ENCODE peak calls at places on chromosomes 3 and 15, in seven cellular contexts. One of them, this sample, is unnamed.

GRCh38 chr15:39133201-39133600 is 447.7 kb upstream of the THBS1 start:
- DNase-seq in AG04449: peak
- DNase-seq in ecto neural progenitor cell: no peak
- DNase-seq in mesendoderm: no peak
- DNase-seq in NCI-H510A treated with DMSO at 0.1 percent for 48 hours: no peak
- DNase-seq in activated naive CD8-positive, alpha-beta T cell treated with anti-CD3 and anti-CD28 coated beads, Interleukin-2, amount 50 U/mL, for 24 hours: no peak
- DNase-seq in HS-5: no peak
- DNase-seq in this sample: no peak

GRCh38 chr3:100665230-100665629 is 44.1 kb upstream of the TFG start:
- DNase-seq in mesendoderm: no peak
- DNase-seq in activated naive CD8-positive, alpha-beta T cell treated with anti-CD3 and anti-CD28 coated beads, Interleukin-2, amount 50 U/mL, for 24 hours: peak
- DNase-seq in ecto neural progenitor cell: no peak
- DNase-seq in HS-5: no peak
- DNase-seq in NCI-H510A treated with DMSO at 0.1 percent for 48 hours: no peak
- DNase-seq in AG04449: no peak
- DNase-seq in this sample: no peak

GRCh38 chr3:192940129-192940528 is 22.5 kb upstream of the MB21D2 start:
- DNase-seq in HS-5: no peak
- DNase-seq in AG04449: no peak
- DNase-seq in activated naive CD8-positive, alpha-beta T cell treated with anti-CD3 and anti-CD28 coated beads, Interleukin-2, amount 50 U/mL, for 24 hours: no peak
- DNase-seq in ecto neural progenitor cell: no peak
- DNase-seq in mesendoderm: no peak
- DNase-seq in NCI-H510A treated with DMSO at 0.1 percent for 48 hours: no peak
- DNase-seq in this sample: no peak

GRCh38 chr15:62301993-62302665 is 137.0 kb upstream of the C2CD4B start:
- DNase-seq in mesendoderm: no peak
- DNase-seq in NCI-H510A treated with DMSO at 0.1 percent for 48 hours: no peak
- DNase-seq in AG04449: peak
- DNase-seq in ecto neural progenitor cell: no peak
- DNase-seq in activated naive CD8-positive, alpha-beta T cell treated with anti-CD3 and anti-CD28 coated beads, Interleukin-2, amount 50 U/mL, for 24 hours: no peak
- DNase-seq in HS-5: no peak
- DNase-seq in this sample: no peak

GRCh38 chr3:82745544-82745943 is 984.1 kb upstream of the GBE1 start:
- DNase-seq in mesendoderm: no peak
- DNase-seq in AG04449: no peak
- DNase-seq in HS-5: no peak
- DNase-seq in ecto neural progenitor cell: no peak
- DNase-seq in activated naive CD8-positive, alpha-beta T cell treated with anti-CD3 and anti-CD28 coated beads, Interleukin-2, amount 50 U/mL, for 24 hours: no peak
- DNase-seq in NCI-H510A treated with DMSO at 0.1 percent for 48 hours: no peak
- DNase-seq in this sample: no peak

GRCh38 chr3:12187448-12188327 is 29.0 kb upstream of the TIMP4 start:
- DNase-seq in ecto neural progenitor cell: no peak
- DNase-seq in activated naive CD8-positive, alpha-beta T cell treated with anti-CD3 and anti-CD28 coated beads, Interleukin-2, amount 50 U/mL, for 24 hours: peak
- DNase-seq in AG04449: no peak
- DNase-seq in HS-5: no peak
- DNase-seq in mesendoderm: no peak
- DNase-seq in NCI-H510A treated with DMSO at 0.1 percent for 48 hours: no peak
- DNase-seq in this sample: no peak

GRCh38 chr15:63583027-63583426 is 14.2 kb upstream of the FBXL22 start:
- DNase-seq in mesendoderm: no peak
- DNase-seq in ecto neural progenitor cell: no peak
- DNase-seq in HS-5: peak
- DNase-seq in activated naive CD8-positive, alpha-beta T cell treated with anti-CD3 and anti-CD28 coated beads, Interleukin-2, amount 50 U/mL, for 24 hours: no peak
- DNase-seq in AG04449: peak
- DNase-seq in NCI-H510A treated with DMSO at 0.1 percent for 48 hours: no peak
- DNase-seq in this sample: no peak

GRCh38 chr3:191220908-191221307 is 21.9 kb downstream of the OSTN start:
- DNase-seq in activated naive CD8-positive, alpha-beta T cell treated with anti-CD3 and anti-CD28 coated beads, Interleukin-2, amount 50 U/mL, for 24 hours: no peak
- DNase-seq in ecto neural progenitor cell: no peak
- DNase-seq in AG04449: no peak
- DNase-seq in mesendoderm: peak
- DNase-seq in NCI-H510A treated with DMSO at 0.1 percent for 48 hours: no peak
- DNase-seq in HS-5: no peak
- DNase-seq in this sample: no peak

GRCh38 chr15:99696096-99696495 is 37.1 kb downstream of the LYSMD4 start:
- DNase-seq in mesendoderm: no peak
- DNase-seq in NCI-H510A treated with DMSO at 0.1 percent for 48 hours: no peak
- DNase-seq in activated naive CD8-positive, alpha-beta T cell treated with anti-CD3 and anti-CD28 coated beads, Interleukin-2, amount 50 U/mL, for 24 hours: no peak
- DNase-seq in HS-5: no peak
- DNase-seq in AG04449: no peak
- DNase-seq in ecto neural progenitor cell: no peak
- DNase-seq in this sample: no peak

GRCh38 chr15:72086010-72086697 is 31.8 kb downstream of the MYO9A start:
- DNase-seq in NCI-H510A treated with DMSO at 0.1 percent for 48 hours: no peak
- DNase-seq in HS-5: no peak
- DNase-seq in AG04449: no peak
- DNase-seq in activated naive CD8-positive, alpha-beta T cell treated with anti-CD3 and anti-CD28 coated beads, Interleukin-2, amount 50 U/mL, for 24 hours: no peak
- DNase-seq in mesendoderm: no peak
- DNase-seq in ecto neural progenitor cell: no peak
- DNase-seq in this sample: no peak

GRCh38 chr3:158447408-158447807 is 123.6 kb upstream of the MLF1 start:
- DNase-seq in AG04449: no peak
- DNase-seq in HS-5: no peak
- DNase-seq in activated naive CD8-positive, alpha-beta T cell treated with anti-CD3 and anti-CD28 coated beads, Interleukin-2, amount 50 U/mL, for 24 hours: no peak
- DNase-seq in NCI-H510A treated with DMSO at 0.1 percent for 48 hours: no peak
- DNase-seq in mesendoderm: no peak
- DNase-seq in ecto neural progenitor cell: no peak
- DNase-seq in this sample: no peak

GRCh38 chr3:123323781-123324180 is 122.0 kb downstream of the SEC22A start:
- DNase-seq in AG04449: no peak
- DNase-seq in ecto neural progenitor cell: no peak
- DNase-seq in activated naive CD8-positive, alpha-beta T cell treated with anti-CD3 and anti-CD28 coated beads, Interleukin-2, amount 50 U/mL, for 24 hours: no peak
- DNase-seq in mesendoderm: no peak
- DNase-seq in NCI-H510A treated with DMSO at 0.1 percent for 48 hours: no peak
- DNase-seq in HS-5: no peak
- DNase-seq in this sample: no peak

GRCh38 chr3:14403636-14404395 is 1.4 kb downstream of the SLC6A6 start:
- DNase-seq in AG04449: no peak
- DNase-seq in ecto neural progenitor cell: no peak
- DNase-seq in NCI-H510A treated with DMSO at 0.1 percent for 48 hours: no peak
- DNase-seq in activated naive CD8-positive, alpha-beta T cell treated with anti-CD3 and anti-CD28 coated beads, Interleukin-2, amount 50 U/mL, for 24 hours: no peak
- DNase-seq in mesendoderm: no peak
- DNase-seq in HS-5: no peak
- DNase-seq in this sample: no peak

GRCh38 chr15:33852094-33852493 is 116.2 kb upstream of the CHRM5 start:
- DNase-seq in AG04449: no peak
- DNase-seq in HS-5: no peak
- DNase-seq in activated naive CD8-positive, alpha-beta T cell treated with anti-CD3 and anti-CD28 coated beads, Interleukin-2, amount 50 U/mL, for 24 hours: no peak
- DNase-seq in NCI-H510A treated with DMSO at 0.1 percent for 48 hours: no peak
- DNase-seq in mesendoderm: no peak
- DNase-seq in ecto neural progenitor cell: no peak
- DNase-seq in this sample: no peak

GRCh38 chr3:100254168-100254777 is 6.5 kb upstream of the TBC1D23 start:
- DNase-seq in NCI-H510A treated with DMSO at 0.1 percent for 48 hours: peak
- DNase-seq in ecto neural progenitor cell: peak
- DNase-seq in AG04449: peak
- DNase-seq in HS-5: no peak
- DNase-seq in activated naive CD8-positive, alpha-beta T cell treated with anti-CD3 and anti-CD28 coated beads, Interleukin-2, amount 50 U/mL, for 24 hours: peak
- DNase-seq in mesendoderm: peak
- DNase-seq in this sample: no peak

GRCh38 chr3:115553796-115554495 is 69.4 kb upstream of the GAP43 start:
- DNase-seq in mesendoderm: no peak
- DNase-seq in HS-5: no peak
- DNase-seq in activated naive CD8-positive, alpha-beta T cell treated with anti-CD3 and anti-CD28 coated beads, Interleukin-2, amount 50 U/mL, for 24 hours: no peak
- DNase-seq in ecto neural progenitor cell: no peak
- DNase-seq in AG04449: no peak
- DNase-seq in NCI-H510A treated with DMSO at 0.1 percent for 48 hours: no peak
- DNase-seq in this sample: no peak

GRCh38 chr15:101425787-101426365 is 63.6 kb downstream of the PCSK6 start:
- DNase-seq in activated naive CD8-positive, alpha-beta T cell treated with anti-CD3 and anti-CD28 coated beads, Interleukin-2, amount 50 U/mL, for 24 hours: no peak
- DNase-seq in HS-5: no peak
- DNase-seq in AG04449: no peak
- DNase-seq in ecto neural progenitor cell: no peak
- DNase-seq in mesendoderm: no peak
- DNase-seq in NCI-H510A treated with DMSO at 0.1 percent for 48 hours: no peak
- DNase-seq in this sample: no peak

GRCh38 chr3:134480546-134480945 is 5.2 kb downstream of the ANAPC13 start:
- DNase-seq in AG04449: no peak
- DNase-seq in mesendoderm: peak
- DNase-seq in activated naive CD8-positive, alpha-beta T cell treated with anti-CD3 and anti-CD28 coated beads, Interleukin-2, amount 50 U/mL, for 24 hours: no peak
- DNase-seq in NCI-H510A treated with DMSO at 0.1 percent for 48 hours: no peak
- DNase-seq in ecto neural progenitor cell: no peak
- DNase-seq in HS-5: no peak
- DNase-seq in this sample: no peak

GRCh38 chr15:82849556-82850241 is 40.3 kb downstream of the WHAMM start:
- DNase-seq in AG04449: no peak
- DNase-seq in mesendoderm: peak
- DNase-seq in HS-5: no peak
- DNase-seq in NCI-H510A treated with DMSO at 0.1 percent for 48 hours: peak
- DNase-seq in activated naive CD8-positive, alpha-beta T cell treated with anti-CD3 and anti-CD28 coated beads, Interleukin-2, amount 50 U/mL, for 24 hours: peak
- DNase-seq in ecto neural progenitor cell: peak
- DNase-seq in this sample: peak

GRCh38 chr15:51909591-51909990 is 62.0 kb downstream of the LEO1 start:
- DNase-seq in NCI-H510A treated with DMSO at 0.1 percent for 48 hours: no peak
- DNase-seq in HS-5: no peak
- DNase-seq in ecto neural progenitor cell: no peak
- DNase-seq in activated naive CD8-positive, alpha-beta T cell treated with anti-CD3 and anti-CD28 coated beads, Interleukin-2, amount 50 U/mL, for 24 hours: no peak
- DNase-seq in mesendoderm: no peak
- DNase-seq in AG04449: no peak
- DNase-seq in this sample: no peak

This sample was measured in NCI-H2227 treated with DMSO at 0.1 percent for 48 hours.